ENCODE peak calls at places on chromosomes 5 and 9, in six cellular contexts. G is PC-3, M is heart right ventricle, U is lower leg skin, B is prostate gland, V is astrocyte of the cerebellum. O is an unnamed sample.

GRCh38 chr5:89276566-89277305 is 393.8 kb upstream of the MEF2C start:
- DNase-seq in G (peak), M (no peak), U (no peak), B (no peak), V (no peak), O (peak)

GRCh38 chr5:95007953-95008596 is 276.8 kb downstream of the MCTP1 start:
- DNase-seq in G (no peak), M (no peak), U (no peak), B (no peak), V (no peak), O (no peak)

GRCh38 chr5:132238169-132238744 is 10.6 kb upstream of the P4HA2 start:
- DNase-seq in G (peak), M (peak), U (no peak), B (peak), V (peak), O (peak)

GRCh38 chr5:137231535-137231934 is 267.6 kb downstream of the SPOCK1 start:
- DNase-seq in G (peak), M (no peak), U (no peak), B (no peak), V (no peak), O (peak)

GRCh38 chr9:77589046-77589795 is 58.9 kb downstream of the GNA14 start:
- DNase-seq in G (peak), M (no peak), U (no peak), B (no peak), V (no peak), O (peak)

GRCh38 chr9:81844131-81844567 is 84.1 kb upstream of the SPATA31D4 start:
- DNase-seq in G (peak), M (no peak), U (no peak), B (no peak), V (no peak), O (peak)

GRCh38 chr9:109989296-109989695 is 209.3 kb downstream of the PALM2AKAP2 start:
- DNase-seq in G (no peak), M (no peak), U (no peak), B (no peak), V (no peak), O (no peak)

GRCh38 chr5:36642089-36642488 is 35.7 kb downstream of the SLC1A3 start:
- DNase-seq in G (no peak), M (no peak), U (no peak), B (no peak), V (no peak), O (no peak)

GRCh38 chr9:21993007-21993406 is 1.2 kb downstream of the CDKN2A start:
- DNase-seq in G (no peak), M (no peak), U (no peak), B (no peak), V (no peak), O (no peak)

GRCh38 chr9:28301281-28301680 is 728.0 kb upstream of the C9orf72 start:
- DNase-seq in G (no peak), M (no peak), U (no peak), B (no peak), V (no peak), O (peak)

GRCh38 chr5:14359069-14360043 is 216.2 kb downstream of the TRIO start:
- DNase-seq in G (no peak), M (no peak), U (no peak), B (no peak), V (no peak), O (no peak)

GRCh38 chr5:65055938-65056337 is 287.2 kb downstream of the CWC27 start:
- DNase-seq in G (no peak), M (no peak), U (no peak), B (no peak), V (peak), O (no peak)

GRCh38 chr5:107216587-107216986 is 454.1 kb downstream of the EFNA5 start:
- DNase-seq in G (no peak), M (no peak), U (no peak), B (no peak), V (no peak), O (no peak)

GRCh38 chr9:88533951-88534455 is 975 bp upstream of the NXNL2 start:
- DNase-seq in G (peak), M (no peak), U (no peak), B (no peak), V (no peak), O (peak)
- TF ChIP-seq CTCF in G (peak), M (no peak), U (no peak), B (no peak), V (no peak), O (peak)

GRCh38 chr5:45385321-45386058 is 310.7 kb downstream of the HCN1 start:
- DNase-seq in G (peak), M (no peak), U (no peak), B (no peak), V (peak), O (peak)
- H3K4me3 ChIP-seq in G (no peak), M (no peak), U (no peak), B (no peak), V (no peak), O (no peak)

DNA sequence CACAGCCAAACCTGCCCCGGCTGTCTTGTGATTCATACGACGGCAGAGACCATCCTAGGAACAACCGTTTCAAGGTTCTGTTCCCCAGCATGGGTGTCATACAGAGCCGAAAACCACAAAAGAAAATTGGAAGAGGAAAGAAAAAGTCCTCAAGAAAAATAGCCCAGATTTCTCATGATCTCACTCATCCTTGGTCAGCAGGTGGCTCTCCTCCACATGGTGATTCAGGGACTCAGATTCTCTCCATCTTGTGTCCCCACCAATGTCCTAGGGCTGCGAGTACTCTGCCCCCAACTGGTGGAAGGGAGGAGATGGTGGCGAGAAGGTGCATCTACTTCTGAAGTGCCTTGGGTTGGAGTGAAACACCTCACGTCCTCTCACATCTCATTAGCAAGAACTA is 25.6 kb downstream of the PDZD2 start:
- DNase-seq in G (peak), M (no peak), U (no peak), B (no peak), V (peak), O (peak)
- TF ChIP-seq CTCF in G (peak), M (no peak), U (no peak), B (no peak), V (peak), O (no peak)

DNA sequence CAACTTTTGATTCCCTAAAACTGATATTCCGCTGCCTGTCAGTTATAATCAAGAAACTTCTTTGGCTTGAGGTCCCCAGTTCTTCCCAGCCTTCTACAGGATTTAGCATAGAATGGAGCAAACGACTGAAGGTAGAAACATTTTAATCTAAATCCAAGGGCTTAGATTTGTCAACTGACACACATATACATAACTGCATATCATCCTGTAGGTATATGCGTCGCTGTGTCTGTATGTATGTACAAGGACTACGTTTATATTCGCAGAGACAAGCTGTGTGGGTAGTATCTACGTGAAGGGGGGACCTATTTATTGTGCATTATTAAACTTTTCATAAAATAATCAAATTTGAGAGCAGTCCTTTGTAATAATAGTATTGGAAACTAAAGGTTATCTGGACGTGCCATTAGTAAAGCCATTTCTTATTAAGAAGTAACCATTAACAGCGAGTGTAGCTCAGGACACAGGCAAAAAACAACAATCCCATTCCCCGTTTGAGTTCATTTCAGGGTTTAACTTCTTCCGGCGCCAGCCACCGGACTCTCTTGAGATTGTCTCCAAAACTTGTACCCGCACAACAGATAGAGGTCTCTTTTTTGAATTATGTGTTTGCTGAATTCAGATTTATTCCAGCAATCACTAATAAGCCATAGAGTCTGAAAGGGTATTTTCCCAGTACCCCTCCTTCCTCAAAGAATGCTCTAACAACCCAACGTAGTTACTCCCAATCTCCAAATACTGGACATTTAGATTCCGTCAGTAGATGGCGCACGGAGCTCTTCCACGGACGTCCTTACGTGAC is 2.1 kb upstream of the MLLT3 start:
- DNase-seq in G (peak), M (peak), U (peak), B (peak), V (peak), O (peak)
- H3K4me3 ChIP-seq in G (peak), M (peak), U (no peak), B (no peak), V (peak), O (peak)

GRCh38 chr5:81305783-81306182 is 4.4 kb downstream of the ZCCHC9 start:
- DNase-seq in G (no peak), M (no peak), U (no peak), B (no peak), V (no peak), O (no peak)

GRCh38 chr5:81302596-81302995 is 1.2 kb downstream of the ZCCHC9 start:
- DNase-seq in G (peak), M (no peak), U (no peak), B (no peak), V (no peak), O (no peak)

GRCh38 chr5:81297531-81297930 is 3.9 kb upstream of the ZCCHC9 start:
- DNase-seq in G (no peak), M (no peak), U (no peak), B (no peak), V (no peak), O (no peak)

GRCh38 chr5:81303563-81303962 is 2.2 kb downstream of the ZCCHC9 start:
- DNase-seq in G (peak), M (no peak), U (no peak), B (no peak), V (peak), O (peak)

GRCh38 chr5:81301221-81302015 is at the start of gene ZCCHC9:
- DNase-seq in G (peak), M (peak), U (peak), B (peak), V (peak), O (peak)
- TF ChIP-seq CTCF in G (peak), M (no peak), U (peak), B (no peak), V (peak), O (peak)

GRCh38 chr5:23158179-23158578 is 305.0 kb upstream of the CDH12 start:
- DNase-seq in G (no peak), M (no peak), U (no peak), B (no peak), V (no peak), O (no peak)

GRCh38 chr5:23157169-23157568 is 304.0 kb upstream of the CDH12 start:
- DNase-seq in G (no peak), M (no peak), U (no peak), B (no peak), V (no peak), O (peak)
- H3K4me3 ChIP-seq in G (no peak), M (no peak), U (no peak), B (no peak), V (no peak), O (no peak)

GRCh38 chr5:91441082-91441481 is 58.0 kb upstream of the ARRDC3 start:
- DNase-seq in G (no peak), M (no peak), U (no peak), B (no peak), V (no peak), O (no peak)
- TF ChIP-seq CTCF in G (no peak), M (no peak), U (no peak), B (no peak), V (no peak), O (no peak)